ENCODE peak calls at places on chromosomes 11 and 22, in eight cellular contexts. C is amygdala; Z is nephron progenitor cell; H is activated T-cell treated with anti-CD3 and anti-CD28 coated beads, Interleukin-2, amount 50 U/mL, for 72 hours; O is activated CD4-positive, alpha-beta T cell treated with anti-CD3 and anti-CD28 coated beads, Interleukin-2, amount 50 U/mL, for 48 hours; J is posterior cingulate gyrus; U is fibroblast of the aortic adventitia; T is AML-193. X is an unnamed sample.

GRCh38 chr22:41908409-41909289 is 6.2 kb downstream of the SHISA8 start:
- DNase-seq in Z (no peak), O (no peak), C (no peak), U (no peak), T (peak; percentile 26), J (no peak), H (no peak), X (peak; percentile 87)

GRCh38 chr22:35593885-35594470 is 23.2 kb downstream of the MB start:
- DNase-seq in H (no peak), C (no peak), U (peak; percentile 15), Z (no peak), J (no peak), T (no peak), O (no peak), X (no peak)

GRCh38 chr11:108501396-108501795 is 3.2 kb upstream of the POGLUT3 start:
- DNase-seq in J (no peak), H (no peak), C (no peak), U (peak; percentile 14), Z (no peak), T (no peak), O (no peak), X (no peak)

GRCh38 chr11:68300076-68300830 is 12.1 kb upstream of the LRP5 start:
- DNase-seq in T (no peak), U (no peak), H (no peak), J (no peak), Z (no peak), O (no peak), C (no peak), X (peak; percentile 39)

GRCh38 chr11:133956650-133957633 is at the start of gene IGSF9B:
- DNase-seq in J (peak; percentile 79), H (peak; percentile 94), Z (peak; percentile 91), U (peak; percentile 48), T (peak; percentile 69), O (peak; percentile 90), C (peak; percentile 88), X (peak; percentile 100)

GRCh38 chr22:48663297-48663696 is 1164.4 kb downstream of the BRD1 start:
- DNase-seq in J (no peak), H (no peak), Z (no peak), T (peak; percentile 1), O (no peak), U (no peak), C (no peak), X (peak; percentile 87)

GRCh38 chr11:70466154-70466553 is 67.8 kb downstream of the CTTN start:
- DNase-seq in T (no peak), J (no peak), Z (no peak), H (no peak), C (no peak), U (no peak), O (peak; percentile 7), X (no peak)

GRCh38 chr11:11263238-11264030 is 89.6 kb downstream of the CSNK2A3 start:
- DNase-seq in U (no peak), O (no peak), J (no peak), T (no peak), Z (peak; percentile 61), H (no peak), C (no peak), X (no peak)

GRCh38 chr11:111359223-111360149 is 19.6 kb downstream of the POU2AF1 start:
- DNase-seq in H (no peak), J (no peak), O (no peak), Z (no peak), T (no peak), U (no peak), C (no peak), X (no peak)

GRCh38 chr22:43990044-43990443 is 34.1 kb upstream of the PARVB start:
- DNase-seq in Z (peak; percentile 17), C (no peak), T (no peak), O (no peak), H (no peak), U (no peak), J (no peak), X (no peak)

GRCh38 chr22:49964136-49964492 is 3.5 kb downstream of the PIM3 start:
- DNase-seq in J (no peak), C (no peak), T (no peak), U (no peak), O (peak; percentile 24), H (no peak), Z (no peak), X (peak; percentile 43)

GRCh38 chr22:31945478-31945815 is 1.1 kb downstream of the YWHAH start:
- DNase-seq in U (no peak), H (peak; percentile 8), O (no peak), C (no peak), Z (no peak), J (no peak), T (no peak), X (peak; percentile 30)

GRCh38 chr11:3967695-3968094 is 112.2 kb downstream of the STIM1 start:
- DNase-seq in H (no peak), U (no peak), Z (no peak), T (no peak), O (no peak), C (no peak), J (no peak), X (peak; percentile 9)

GRCh38 chr11:124961972-124962609 is 8.1 kb downstream of the CCDC15 start:
- DNase-seq in U (peak; percentile 91), T (peak; percentile 76), J (no peak), Z (no peak), O (no peak), H (peak; percentile 9), C (no peak), X (peak; percentile 39)

GRCh38 chr11:68043349-68044144 is 4.7 kb downstream of the TCIRG1 start:
- DNase-seq in T (no peak), Z (no peak), H (no peak), J (no peak), C (no peak), U (no peak), O (no peak), X (peak; percentile 78)

GRCh38 chr11:20283475-20283874 is 80.0 kb upstream of the HTATIP2 start:
- DNase-seq in O (no peak), J (no peak), C (no peak), H (no peak), T (no peak), Z (no peak), U (no peak), X (no peak)

GRCh38 chr22:38867496-38868285 is 4.3 kb downstream of the CBX6 start:
- DNase-seq in H (no peak), J (peak; percentile 13), C (no peak), O (no peak), Z (no peak), T (no peak), U (no peak), X (no peak)

GRCh38 chr22:31447337-31447736 is 42.3 kb downstream of the EIF4ENIF1 start:
- DNase-seq in C (no peak), Z (no peak), O (no peak), J (no peak), U (no peak), T (no peak), H (no peak), X (no peak)

GRCh38 chr11:113331988-113332387 is 17.6 kb downstream of the TTC12 start:
- DNase-seq in H (no peak), J (no peak), U (peak; percentile 9), O (no peak), Z (no peak), T (no peak), C (no peak), X (no peak)

GRCh38 chr11:95293116-95293515 is 62.1 kb upstream of the SESN3 start:
- DNase-seq in J (no peak), H (no peak), T (no peak), C (no peak), Z (no peak), U (no peak), O (no peak), X (no peak)

GRCh38 chr11:62601114-62601363 is 626 bp downstream of the MTA2 start:
- DNase-seq in J (peak; percentile 37), U (no peak), C (no peak), Z (no peak), O (peak; percentile 55), H (peak; percentile 68), T (no peak), X (peak; percentile 74)

GRCh38 chr11:79046365-79046764 is 394.5 kb downstream of the TENM4 start:
- DNase-seq in O (no peak), Z (no peak), U (no peak), J (no peak), T (no peak), C (no peak), H (no peak), X (no peak)

GRCh38 chr22:47194476-47195155 is 432.2 kb downstream of the TBC1D22A start:
- DNase-seq in H (no peak), O (no peak), U (no peak), Z (no peak), J (peak; percentile 8), T (no peak), C (no peak), X (peak; percentile 38)

GRCh38 chr11:116366980-116367640 is 405.7 kb downstream of the BUD13 start:
- DNase-seq in O (no peak), H (no peak), J (no peak), C (no peak), T (no peak), U (no peak), Z (no peak), X (peak; percentile 71)

GRCh38 chr11:3109921-3110706 is 52.9 kb upstream of the CARS1 start:
- DNase-seq in Z (peak; percentile 39), U (peak; percentile 23), C (no peak), T (peak; percentile 12), H (peak; percentile 52), J (no peak), O (peak; percentile 44), X (peak; percentile 97)

GRCh38 chr11:15616130-15617105 is 501.7 kb downstream of the INSC start:
- DNase-seq in J (no peak), H (no peak), C (no peak), O (no peak), Z (no peak), U (no peak), T (no peak), X (no peak)

GRCh38 chr22:47221840-47222615 is 459.6 kb downstream of the TBC1D22A start:
- DNase-seq in T (no peak), O (no peak), H (no peak), C (no peak), U (no peak), Z (no peak), J (no peak), X (no peak)

GRCh38 chr22:28208036-28208435 is 289.0 kb upstream of the PITPNB start:
- DNase-seq in J (no peak), U (no peak), Z (no peak), H (no peak), T (no peak), O (no peak), C (no peak), X (no peak)

GRCh38 chr11:47101452-47101851 is 75.2 kb downstream of the ARFGAP2 start:
- DNase-seq in U (no peak), H (no peak), T (no peak), O (no peak), J (no peak), Z (no peak), C (no peak), X (peak; percentile 33)

GRCh38 chr22:37559901-37560681 is at the start of gene CDC42EP1:
- DNase-seq in H (no peak), U (peak; percentile 55), Z (peak; percentile 66), T (no peak), J (no peak), O (no peak), C (peak; percentile 56), X (peak; percentile 94)

X was measured in H7.